ENCODE peak calls at places on chromosome 20, in nine cellular contexts. N, Y, O, A, W, P, L, Q and B are unnamed samples.

GRCh38 chr20:5590899-5591298 is 159.3 kb upstream of the SHLD1 start:
- DNase-seq in W (no peak), A (no peak), P (no peak), Y (no peak), L (no peak), Q (no peak), N (no peak), O (no peak), B (no peak)

GRCh38 chr20:46698788-46699187 is 9.5 kb upstream of the TP53RK start:
- DNase-seq in N (no peak), L (no peak), Y (no peak), W (no peak), O (no peak), A (no peak), P (no peak), Q (no peak), B (no peak)

GRCh38 chr20:11972478-11972877 is 54.8 kb downstream of the BTBD3 start:
- DNase-seq in W (no peak), Q (no peak), O (no peak), L (no peak), N (no peak), A (no peak), P (no peak), Y (no peak), B (no peak)

GRCh38 chr20:37986873-37987601 is 46.2 kb downstream of the TTI1 start:
- DNase-seq in Q (peak), O (peak), L (no peak), A (peak), W (peak), P (no peak), N (no peak), Y (no peak), B (no peak)

GRCh38 chr20:61760321-61761112 is 305.2 kb downstream of the TAF4 start:
- DNase-seq in A (no peak), Y (no peak), N (no peak), P (no peak), O (no peak), Q (no peak), L (no peak), W (peak), B (no peak)

GRCh38 chr20:11755071-11755881 is 162.4 kb upstream of the BTBD3 start:
- DNase-seq in A (no peak), Q (no peak), P (no peak), O (no peak), W (no peak), N (no peak), L (no peak), Y (no peak), B (no peak)

GRCh38 chr20:36313476-36313875 is 7.3 kb downstream of the DLGAP4 start:
- DNase-seq in N (no peak), O (no peak), L (no peak), P (no peak), W (no peak), A (no peak), Y (no peak), Q (no peak), B (no peak)

GRCh38 chr20:12409501-12409900 is 491.8 kb downstream of the BTBD3 start:
- DNase-seq in Q (no peak), P (no peak), Y (no peak), N (no peak), A (no peak), L (peak), W (no peak), O (no peak), B (no peak)

GRCh38 chr20:4161447-4162251 is 146.3 kb upstream of the RNF24 start:
- DNase-seq in O (no peak), L (peak), Q (peak), N (no peak), W (peak), P (no peak), A (peak), Y (peak), B (no peak)

GRCh38 chr20:47241345-47241781 is 115.1 kb downstream of the ZMYND8 start:
- DNase-seq in Y (no peak), P (no peak), Q (no peak), A (peak), N (no peak), W (no peak), L (no peak), O (no peak), B (no peak)

GRCh38 chr20:57272883-57273282 is 6.4 kb upstream of the BMP7 start:
- DNase-seq in L (no peak), P (no peak), A (no peak), Y (no peak), O (no peak), Q (no peak), N (no peak), W (no peak), B (no peak)

GRCh38 chr20:63505723-63506122 is 6.8 kb upstream of the EEF1A2 start:
- DNase-seq in P (no peak), N (no peak), W (no peak), Y (no peak), Q (no peak), O (no peak), L (no peak), A (no peak), B (no peak)

GRCh38 chr20:12984863-12985262 is 23.9 kb upstream of the SPTLC3 start:
- DNase-seq in O (no peak), Q (no peak), Y (no peak), A (peak), P (no peak), W (no peak), L (peak), N (no peak), B (no peak)

GRCh38 chr20:50027611-50028105 is 44.9 kb downstream of the SNAI1 start:
- DNase-seq in W (peak), N (no peak), Y (peak), P (peak), L (peak), A (no peak), Q (no peak), O (peak), B (no peak)

GRCh38 chr20:7586481-7586880 is 353.8 kb downstream of the HAO1 start:
- DNase-seq in L (no peak), W (no peak), Y (no peak), A (no peak), Q (no peak), O (no peak), P (no peak), N (no peak), B (no peak)

GRCh38 chr20:4154958-4155411 is 139.6 kb upstream of the RNF24 start:
- DNase-seq in Q (peak), P (no peak), Y (no peak), W (peak), O (no peak), N (no peak), L (no peak), A (no peak), B (no peak)

GRCh38 chr20:4130404-4131189 is 115.2 kb upstream of the RNF24 start:
- DNase-seq in P (no peak), A (no peak), O (no peak), N (no peak), Y (no peak), W (no peak), Q (no peak), L (peak), B (no peak)

GRCh38 chr20:63678071-63678470 is 18.4 kb upstream of the TNFRSF6B start:
- DNase-seq in P (no peak), Y (no peak), L (no peak), W (no peak), O (no peak), A (no peak), N (no peak), Q (no peak), B (no peak)

GRCh38 chr20:63309261-63310071 is 16.5 kb downstream of the COL20A1 start:
- DNase-seq in A (peak), P (no peak), L (peak), O (peak), N (no peak), Y (no peak), W (no peak), Q (peak), B (no peak)

GRCh38 chr20:21017381-21018085 is 88.6 kb downstream of the LINC00237 start:
- DNase-seq in W (no peak), O (no peak), P (no peak), N (no peak), Y (no peak), A (no peak), L (no peak), Q (no peak), B (no peak)

GRCh38 chr20:41366546-41367392 is at the start of gene EMILIN3:
- DNase-seq in W (no peak), P (no peak), Y (no peak), L (no peak), Q (no peak), O (no peak), N (no peak), A (no peak), B (no peak)

GRCh38 chr20:50256577-50256976 is 65.9 kb downstream of the CEBPB start:
- DNase-seq in P (no peak), Q (no peak), A (no peak), W (no peak), N (no peak), O (no peak), L (no peak), Y (no peak), B (no peak)

GRCh38 chr20:53215166-53215565 is 243.0 kb downstream of the TSHZ2 start:
- DNase-seq in W (no peak), P (no peak), A (peak), Q (no peak), O (no peak), L (no peak), N (no peak), Y (no peak), B (no peak)
- H3K27ac ChIP-seq in W (no peak), P (no peak), A (no peak), Q (no peak), O (peak), L (no peak), N (no peak), Y (no peak), B (no peak)

GRCh38 chr20:44594730-44595129 is 12.4 kb downstream of the PKIG start:
- DNase-seq in W (no peak), P (no peak), O (peak), A (no peak), Q (no peak), Y (no peak), L (no peak), N (no peak), B (no peak)
- H3K27ac ChIP-seq in W (peak), P (peak), O (peak), A (peak), Q (no peak), Y (peak), L (no peak), N (no peak), B (no peak)

GRCh38 chr20:17662333-17663039 is 19.6 kb downstream of the RRBP1 start:
- DNase-seq in W (no peak), O (no peak), P (no peak), N (no peak), L (no peak), A (no peak), Y (no peak), Q (no peak), B (no peak)

GRCh38 chr20:17659801-17660200 is 22.2 kb downstream of the RRBP1 start:
- DNase-seq in N (no peak), L (no peak), A (no peak), P (no peak), Q (no peak), O (no peak), W (no peak), Y (no peak), B (no peak)

GRCh38 chr20:17658648-17658993 is 23.4 kb downstream of the RRBP1 start:
- DNase-seq in O (no peak), Q (no peak), N (no peak), P (no peak), W (no peak), Y (no peak), A (no peak), L (no peak), B (no peak)

GRCh38 chr20:17661121-17661744 is 20.8 kb downstream of the RRBP1 start:
- DNase-seq in P (no peak), L (no peak), O (no peak), W (no peak), Q (no peak), N (no peak), A (peak), Y (no peak), B (no peak)

DNA sequence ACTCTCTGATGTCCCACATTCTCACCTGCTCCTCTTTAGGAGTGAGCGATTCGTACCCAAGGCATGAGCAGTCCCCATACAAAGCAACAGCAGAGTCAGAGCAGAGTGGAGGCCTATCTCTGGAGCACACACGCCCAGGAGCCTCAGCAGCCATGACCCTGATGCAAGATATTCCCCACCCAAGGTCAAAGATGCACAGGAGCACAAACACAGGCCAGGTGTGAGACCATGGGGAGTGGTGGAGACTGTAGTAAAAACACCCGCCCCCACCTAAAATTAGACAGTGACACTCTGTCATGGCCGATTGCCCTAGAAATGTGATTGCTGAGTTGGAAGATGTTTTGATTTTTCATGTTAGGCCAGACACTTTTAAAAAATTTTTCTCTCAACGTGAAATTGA is 21.4 kb downstream of the RRBP1 start:
- DNase-seq in Y (no peak), N (no peak), A (no peak), P (no peak), W (no peak), O (no peak), L (no peak), Q (no peak), B (no peak)
- H3K27ac ChIP-seq in Y (peak), N (no peak), A (no peak), P (peak), W (no peak), O (peak), L (no peak), Q (no peak), B (peak)

DNA sequence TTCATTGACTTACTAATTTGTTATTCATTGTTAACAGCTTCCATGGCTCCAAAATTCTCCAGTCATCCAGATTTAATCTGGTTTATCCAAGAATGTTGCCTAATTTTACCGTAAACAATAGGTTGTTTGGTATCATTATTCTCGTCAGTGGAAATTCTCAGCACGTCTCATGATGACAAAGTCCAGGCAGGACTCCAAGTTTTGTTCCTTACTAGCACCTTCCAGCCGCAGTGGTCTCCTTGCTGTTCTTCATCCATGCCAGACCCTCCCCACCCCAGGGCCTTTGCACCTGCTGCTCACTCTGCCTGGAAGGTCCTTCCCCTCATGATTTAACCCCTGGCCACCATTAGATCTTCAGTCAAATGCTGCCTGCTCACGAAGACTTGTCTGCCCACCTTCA is 48.1 kb upstream of the NAA20 start:
- DNase-seq in P (no peak), Y (no peak), Q (no peak), A (no peak), O (no peak), L (no peak), N (no peak), W (no peak), B (no peak)
- H3K27ac ChIP-seq in P (no peak), Y (no peak), Q (no peak), A (peak), O (peak), L (no peak), N (no peak), W (no peak), B (no peak)

GRCh38 chr20:9081423-9081966 is 12.6 kb downstream of the PLCB4 start:
- DNase-seq in W (no peak), O (no peak), Q (no peak), A (no peak), Y (no peak), P (no peak), N (no peak), L (no peak), B (no peak)
- H3K27ac ChIP-seq in W (no peak), O (no peak), Q (no peak), A (no peak), Y (no peak), P (no peak), N (no peak), L (no peak), B (no peak)

GRCh38 chr20:60037120-60037499 is 78.9 kb downstream of the CDH26 start:
- DNase-seq in Q (no peak), N (no peak), P (no peak), W (no peak), L (no peak), O (no peak), A (no peak), Y (no peak), B (no peak)

GRCh38 chr20:60038400-60038799 is 80.2 kb downstream of the CDH26 start:
- DNase-seq in Q (no peak), P (no peak), W (no peak), L (no peak), A (no peak), N (no peak), Y (no peak), O (no peak), B (no peak)

GRCh38 chr20:60034231-60035110 is 76.2 kb downstream of the CDH26 start:
- DNase-seq in P (no peak), O (peak), N (no peak), L (no peak), Y (no peak), W (no peak), A (no peak), Q (no peak), B (no peak)

GRCh38 chr20:60036346-60037119 is 78.3 kb downstream of the CDH26 start:
- DNase-seq in A (no peak), N (no peak), Q (no peak), Y (no peak), O (no peak), L (no peak), P (no peak), W (no peak), B (no peak)

DNA sequence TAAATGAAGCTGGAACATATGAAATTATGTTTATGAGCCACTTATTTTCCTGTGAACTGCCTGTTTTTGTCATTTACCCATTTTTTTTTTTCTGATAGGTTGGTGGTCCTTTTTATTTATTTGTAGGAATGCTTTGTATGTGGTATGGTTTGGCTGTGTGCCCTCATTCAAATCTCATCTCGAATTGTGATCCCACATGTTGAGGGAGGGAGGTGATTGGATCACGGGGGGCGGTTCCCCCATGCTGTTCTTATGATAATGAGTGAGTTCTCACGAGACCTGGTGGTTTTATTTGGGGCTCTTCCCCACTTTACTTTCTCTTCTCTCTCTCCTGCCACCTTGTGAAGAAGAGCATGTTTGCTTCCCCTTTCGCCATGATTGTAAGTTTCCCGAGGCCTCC is 77.3 kb downstream of the CDH26 start:
- DNase-seq in L (no peak), N (no peak), O (no peak), Q (no peak), W (no peak), A (no peak), Y (no peak), P (no peak), B (no peak)
- H3K27ac ChIP-seq in L (no peak), N (no peak), O (peak), Q (no peak), W (no peak), A (no peak), Y (no peak), P (peak), B (no peak)

GRCh38 chr20:48724891-48725588 is 102.8 kb downstream of the PREX1 start:
- DNase-seq in N (no peak), W (no peak), Q (no peak), P (no peak), Y (no peak), L (no peak), O (no peak), A (no peak), B (no peak)
- H3K27ac ChIP-seq in N (no peak), W (no peak), Q (no peak), P (peak), Y (no peak), L (no peak), O (no peak), A (no peak), B (no peak)

DNA sequence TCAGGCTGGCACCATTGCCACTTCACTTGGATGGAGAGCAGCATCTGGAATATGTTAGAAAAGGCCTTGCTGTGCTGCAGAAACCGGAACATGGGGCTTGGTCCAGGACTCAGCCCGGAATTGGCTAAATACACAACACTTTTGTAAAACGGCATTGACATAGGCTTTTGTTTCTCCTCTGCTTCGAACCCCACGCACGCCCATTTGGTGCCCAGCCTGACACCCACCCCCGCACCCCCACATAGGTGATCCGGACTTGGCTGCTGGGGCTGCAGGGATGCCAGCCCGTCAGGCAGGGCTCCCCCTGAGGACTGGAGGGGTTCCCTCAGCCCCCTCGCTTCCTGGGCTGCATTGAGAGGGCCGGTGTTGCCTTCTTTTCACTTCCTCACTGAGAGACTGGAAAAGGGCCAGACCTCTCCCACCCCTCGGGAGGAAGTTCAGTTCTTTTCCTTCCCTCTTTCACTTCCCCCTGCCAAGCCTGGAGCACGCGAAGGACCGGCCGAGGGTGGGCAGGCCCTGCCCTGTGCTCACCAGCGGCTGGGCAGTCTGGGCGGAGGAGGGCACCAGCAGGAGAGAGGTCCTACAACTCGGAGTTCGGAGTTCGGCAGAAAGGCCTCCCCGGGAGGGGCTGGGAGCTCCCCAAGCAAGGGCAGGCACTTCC is 17.9 kb upstream of the CST3 start:
- DNase-seq in Q (no peak), L (no peak), W (peak), P (no peak), Y (no peak), O (peak), A (no peak), N (no peak), B (no peak)
- H3K27ac ChIP-seq in Q (no peak), L (no peak), W (peak), P (peak), Y (no peak), O (peak), A (peak), N (no peak), B (no peak)

DNA sequence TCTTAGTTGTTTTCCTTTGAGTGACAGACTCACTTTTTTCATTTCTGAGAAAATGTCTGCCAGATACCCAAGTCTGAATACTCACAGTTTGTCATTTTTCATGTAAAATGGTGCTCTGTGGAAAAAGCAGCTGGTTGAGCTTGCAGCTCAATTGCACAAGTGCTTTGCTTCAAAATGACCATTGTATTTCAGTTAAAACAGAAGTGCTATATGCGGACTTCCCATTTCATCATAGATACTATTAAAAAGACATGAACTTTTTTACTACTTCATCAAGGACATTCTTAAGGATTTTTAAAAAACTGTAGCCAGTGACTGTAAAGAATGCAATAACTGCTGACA is 61.5 kb downstream of the KCNS1 start:
- DNase-seq in Q (no peak), W (no peak), A (no peak), Y (no peak), O (no peak), N (no peak), L (no peak), P (no peak), B (no peak)
- H3K27ac ChIP-seq in Q (no peak), W (no peak), A (no peak), Y (no peak), O (no peak), N (no peak), L (no peak), P (no peak), B (no peak)